ENCODE peak calls at places on chromosomes 13 and 19, in five cellular contexts. V is left colon, F is fibroblast of lung, X is Right ventricle myocardium superior, G is mammary epithelial cell. J is an unnamed sample.

GRCh38 chr19:920051-920857 is 3.1 kb downstream of the KISS1R start:
- DNase-seq in V (peak), G (peak), X (no peak), F (peak), J (no peak)

GRCh38 chr13:94761407-94761806 is 49.1 kb upstream of the SOX21 start:
- DNase-seq in V (no peak), F (no peak), X (no peak), G (no peak), J (no peak)

GRCh38 chr13:51405176-51405575 is 47.7 kb downstream of the INTS6 start:
- DNase-seq in V (no peak), X (no peak), F (no peak), G (no peak), J (no peak)

GRCh38 chr19:27971071-27971470 is 1241.9 kb downstream of the UQCRFS1 start:
- DNase-seq in V (no peak), X (no peak), F (no peak), G (no peak), J (no peak)

GRCh38 chr13:87497426-87497825 is 173.7 kb upstream of the SLITRK5 start:
- DNase-seq in F (no peak), X (no peak), V (no peak), G (no peak), J (no peak)

GRCh38 chr13:34155931-34156607 is 338.1 kb downstream of the RFC3 start:
- DNase-seq in G (peak), X (no peak), V (peak), F (peak), J (no peak)

GRCh38 chr19:49515767-49516166 is 3.3 kb downstream of the FCGRT start:
- DNase-seq in G (no peak), X (peak), F (peak), V (peak), J (no peak)

GRCh38 chr13:28273919-28274318 is 135.6 kb downstream of the PAN3 start:
- DNase-seq in V (no peak), F (no peak), G (no peak), X (no peak), J (no peak)

GRCh38 chr19:34172661-34173144 is 399 bp downstream of the LSM14A start:
- DNase-seq in X (no peak), V (no peak), F (no peak), G (no peak), J (no peak)

GRCh38 chr19:56958428-56958827 is 117.9 kb upstream of the PEG3 start:
- DNase-seq in F (no peak), X (no peak), G (no peak), V (no peak), J (no peak)

GRCh38 chr19:41306394-41306793 is 3.6 kb upstream of the CCDC97 start:
- DNase-seq in F (no peak), X (no peak), G (no peak), V (no peak), J (no peak)

GRCh38 chr13:26695360-26695705 is 65.3 kb downstream of the GPR12 start:
- DNase-seq in V (no peak), X (no peak), F (no peak), G (no peak), J (no peak)

GRCh38 chr13:40668335-40668734 is 1.9 kb upstream of the FOXO1 start:
- DNase-seq in X (peak), G (no peak), F (peak), V (peak), J (no peak)

GRCh38 chr13:26228080-26228479 is 6.0 kb upstream of the RNF6 start:
- DNase-seq in F (no peak), G (no peak), X (no peak), V (no peak), J (no peak)

GRCh38 chr19:31666126-31666525 is 316.9 kb upstream of the TSHZ3 start:
- DNase-seq in F (no peak), G (peak), X (no peak), V (no peak), J (no peak)

GRCh38 chr13:25267715-25268114 is 19.6 kb downstream of the MTMR6 start:
- DNase-seq in V (no peak), F (peak), X (no peak), G (no peak), J (no peak)

GRCh38 chr19:8526345-8527062 is 12.5 kb upstream of the ZNF414 start:
- DNase-seq in G (peak), F (peak), X (peak), V (peak), J (no peak)

GRCh38 chr13:45393941-45394570 is 24.1 kb downstream of the SLC25A30 start:
- DNase-seq in V (no peak), G (peak), X (no peak), F (peak), J (no peak)

GRCh38 chr19:57302020-57302465 is 18.2 kb upstream of the ZNF543 start:
- DNase-seq in V (no peak), X (no peak), F (peak), G (peak), J (no peak)

GRCh38 chr13:95437561-95437960 is 115.0 kb upstream of the CLDN10 start:
- DNase-seq in F (no peak), X (no peak), V (no peak), G (no peak), J (no peak)

GRCh38 chr13:43687038-43687437 is 99.7 kb downstream of the ENOX1 start:
- DNase-seq in X (no peak), V (no peak), F (no peak), G (no peak), J (no peak)

GRCh38 chr19:35710784-35711723 is 6.7 kb downstream of the ZBTB32 start:
- DNase-seq in F (no peak), V (no peak), X (no peak), G (no peak), J (no peak)

GRCh38 chr19:39752390-39752789 is 14.6 kb upstream of the CLC start:
- DNase-seq in V (no peak), G (no peak), X (no peak), F (no peak), J (no peak)

GRCh38 chr13:105670179-105671015 is 865.1 kb downstream of the EFNB2 start:
- DNase-seq in V (no peak), G (no peak), F (no peak), X (no peak), J (no peak)

GRCh38 chr13:44312898-44313551 is 60.6 kb upstream of the SERP2 start:
- DNase-seq in F (peak), V (no peak), X (no peak), G (peak), J (peak)

GRCh38 chr19:19865750-19866598 is at the start of gene ZNF253:
- DNase-seq in G (peak), X (peak), V (peak), F (peak), J (peak)

GRCh38 chr19:39372047-39372802 is 18.7 kb downstream of the PAF1 start:
- DNase-seq in F (peak), V (peak), G (peak), X (peak), J (no peak)

GRCh38 chr19:38324431-38324830 is 4.8 kb downstream of the KCNK6 start:
- DNase-seq in G (peak), X (no peak), F (no peak), V (no peak), J (no peak)

GRCh38 chr19:42023121-42023942 is 29.3 kb upstream of the ATP1A3 start:
- DNase-seq in G (no peak), F (peak), X (no peak), V (no peak), J (no peak)

GRCh38 chr13:43732726-43733125 is 54.0 kb downstream of the ENOX1 start:
- DNase-seq in F (no peak), X (no peak), G (no peak), V (no peak), J (no peak)

J was measured in Panc1.